ENCODE peak calls at places on chromosomes 5 and 9, in seven cellular contexts. J is BE2C, R is WTC11, P is fibroblast of mammary gland, S is AG09319, D is breast epithelium, F is nephron progenitor cell. I is an unnamed sample.
A peak's percentile ranks its signal among the peaks of the same experiment; 100 is the strongest.

GRCh38 chr9:92611621-92612275 is 58.2 kb downstream of the IPPK start:
- DNase-seq in D (no peak), R (no peak), J (no peak), P (no peak), S (no peak), F (no peak), I (no peak)

GRCh38 chr9:4742246-4742645 is 1.2 kb upstream of the AK3 start:
- DNase-seq in P (no peak), R (no peak), D (no peak), F (no peak), S (no peak), J (no peak), I (no peak)

GRCh38 chr9:37547328-37547878 is 28.8 kb downstream of the FBXO10 start:
- DNase-seq in F (no peak), P (no peak), S (no peak), R (no peak), D (no peak), J (no peak), I (no peak)

GRCh38 chr5:165495829-165496380 is 1990.5 kb downstream of the MAT2B start:
- DNase-seq in R (no peak), F (no peak), P (peak; percentile 37), J (no peak), D (no peak), S (no peak), I (no peak)

GRCh38 chr5:36442352-36442751 is 140.7 kb upstream of the RANBP3L start:
- DNase-seq in S (no peak), R (no peak), D (no peak), F (no peak), P (no peak), J (no peak), I (no peak)

GRCh38 chr9:33465596-33466564 is 7.8 kb downstream of the NOL6 start:
- DNase-seq in J (no peak), P (no peak), S (no peak), D (no peak), R (no peak), F (no peak), I (no peak)

GRCh38 chr5:96861044-96861443 is 15.3 kb upstream of the ERAP2 start:
- DNase-seq in P (no peak), F (no peak), S (no peak), R (no peak), D (no peak), J (peak; percentile 35), I (no peak)

GRCh38 chr9:79616013-79616412 is 44.2 kb downstream of the TLE4 start:
- DNase-seq in R (no peak), J (no peak), S (no peak), F (no peak), P (peak; percentile 27), D (no peak), I (no peak)

GRCh38 chr9:98742325-98743280 is 33.9 kb upstream of the GABBR2 start:
- DNase-seq in J (no peak), D (no peak), F (no peak), R (no peak), P (peak; percentile 71), S (no peak), I (peak; percentile 4)

GRCh38 chr5:152218694-152219093 is 186.4 kb downstream of the NMUR2 start:
- DNase-seq in S (no peak), F (no peak), P (no peak), R (no peak), D (no peak), J (no peak), I (no peak)

GRCh38 chr5:151213803-151214613 is 9.9 kb downstream of the CCDC69 start:
- DNase-seq in F (no peak), D (peak; percentile 46), P (peak; percentile 57), R (peak; percentile 40), S (no peak), J (no peak), I (no peak)

GRCh38 chr5:143308726-143309125 is 94.8 kb downstream of the NR3C1 start:
- DNase-seq in F (no peak), J (no peak), D (no peak), P (no peak), S (peak; percentile 12), R (no peak), I (peak; percentile 38)

GRCh38 chr5:1877434-1878049 is 5.2 kb downstream of the IRX4 start:
- DNase-seq in D (no peak), F (peak; percentile 61), R (peak; percentile 45), J (no peak), S (no peak), P (no peak), I (no peak)

GRCh38 chr5:88552406-88552805 is 283.8 kb upstream of the TMEM161B start:
- DNase-seq in R (no peak), F (no peak), D (no peak), S (no peak), P (no peak), J (no peak), I (no peak)

GRCh38 chr5:7877851-7878250 is 8.9 kb downstream of the MTRR start:
- DNase-seq in F (no peak), R (no peak), S (no peak), J (no peak), D (no peak), P (no peak), I (no peak)

GRCh38 chr9:72256912-72257311 is 107.7 kb downstream of the GDA start:
- DNase-seq in J (no peak), D (no peak), S (no peak), P (no peak), R (no peak), F (no peak), I (no peak)

GRCh38 chr5:143148461-143149170 is 254.9 kb downstream of the NR3C1 start:
- DNase-seq in J (no peak), D (no peak), S (no peak), R (no peak), P (peak; percentile 88), F (no peak), I (no peak)

GRCh38 chr9:38117646-38118045 is 48.6 kb upstream of the SHB start:
- DNase-seq in F (no peak), P (no peak), J (peak; percentile 60), R (no peak), S (no peak), D (no peak), I (no peak)

GRCh38 chr9:79233542-79233941 is 338.2 kb upstream of the TLE4 start:
- DNase-seq in F (no peak), P (peak; percentile 58), D (no peak), J (peak; percentile 42), R (peak; percentile 54), S (peak; percentile 20), I (no peak)

GRCh38 chr5:92309336-92309991 is 926.3 kb upstream of the ARRDC3 start:
- DNase-seq in J (no peak), S (peak; percentile 14), P (peak; percentile 67), R (no peak), D (no peak), F (no peak), I (peak; percentile 10)

GRCh38 chr5:153744751-153745150 is 254.3 kb downstream of the GRIA1 start:
- DNase-seq in F (no peak), P (no peak), S (no peak), J (no peak), D (no peak), R (no peak), I (no peak)

GRCh38 chr5:66960373-66961137 is 236.0 kb downstream of the CD180 start:
- DNase-seq in D (no peak), J (no peak), S (no peak), P (peak; percentile 34), R (no peak), F (no peak), I (no peak)

GRCh38 chr5:43993634-43994395 is 390.8 kb downstream of the NNT start:
- DNase-seq in S (no peak), F (no peak), J (no peak), P (no peak), D (no peak), R (no peak), I (no peak)

DNA sequence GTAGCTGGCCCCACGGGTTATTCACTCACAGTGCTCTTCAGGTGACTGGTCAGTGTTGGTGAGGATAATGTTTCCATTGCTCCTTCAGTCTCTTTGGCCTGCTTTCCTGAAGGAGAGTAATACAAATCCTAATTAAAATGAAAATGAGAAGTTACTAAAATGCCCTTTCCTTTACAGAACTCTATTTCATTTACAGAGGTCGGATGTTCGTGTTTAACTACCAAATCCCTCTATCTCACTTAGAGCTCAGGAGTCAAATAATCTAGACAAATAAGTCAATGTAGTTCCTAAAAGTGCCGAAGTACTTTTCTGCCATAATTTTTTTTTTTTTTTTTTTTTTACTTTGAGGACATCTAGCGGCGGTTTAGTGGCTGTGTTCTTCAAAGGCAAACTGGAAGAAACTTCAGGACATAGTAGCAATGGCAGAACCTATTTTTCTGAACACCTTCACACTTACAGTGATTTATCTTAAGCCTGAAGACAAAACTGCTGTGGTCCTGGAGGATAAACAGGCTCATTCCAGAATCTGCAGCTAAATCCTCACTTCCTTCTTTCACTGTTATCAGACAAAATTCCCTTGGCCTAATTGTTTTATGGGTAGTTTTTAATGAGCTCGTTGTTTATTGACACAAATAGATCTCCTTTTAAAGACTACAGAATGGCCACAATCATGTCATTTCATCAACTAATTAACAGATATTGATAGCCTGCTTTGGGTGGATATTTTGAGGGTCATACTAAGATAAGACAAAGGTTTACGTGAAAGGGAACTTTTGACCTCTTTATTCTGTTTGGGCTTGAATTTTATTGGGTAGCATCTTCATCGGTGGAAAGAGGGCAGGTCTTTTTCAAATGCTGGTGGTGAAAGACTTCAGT is 207.6 kb upstream of the DMRTA1 start:
- DNase-seq in R (no peak), D (no peak), P (peak; percentile 70), S (no peak), J (no peak), F (no peak), I (no peak)
- TF ChIP-seq CTCF in R (no peak), D (no peak), P (peak; percentile 48), S (peak; percentile 53), J (peak; percentile 56), F (peak; percentile 50), I (peak; percentile 13)

DNA sequence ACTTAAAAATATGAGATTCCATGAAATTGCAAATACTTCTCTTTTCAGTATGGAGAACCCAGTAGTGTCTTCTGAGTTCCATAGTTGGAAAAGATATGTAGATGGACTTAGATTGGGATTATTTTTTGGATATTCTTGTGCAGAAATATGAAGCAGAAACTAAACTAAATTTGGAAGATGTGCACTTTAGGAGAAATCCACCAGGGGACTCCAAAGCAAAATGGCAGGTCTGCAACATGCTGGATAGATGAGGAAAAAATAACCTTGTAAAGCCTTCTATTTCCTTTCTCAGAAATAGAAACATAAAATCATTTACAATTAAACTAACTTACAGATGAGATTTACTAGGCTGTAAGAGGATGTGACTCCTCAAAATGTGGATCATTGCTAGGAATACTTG is 49.2 kb upstream of the MINAR2 start:
- DNase-seq in R (no peak), D (no peak), F (no peak), J (no peak), S (no peak), P (peak; percentile 23), I (no peak)
- TF ChIP-seq CTCF in R (no peak), D (no peak), F (no peak), J (peak; percentile 54), S (no peak), P (peak; percentile 53), I (peak; percentile 5)

GRCh38 chr5:42250-42649 is 49.7 kb upstream of the PLEKHG4B start:
- DNase-seq in R (peak; percentile 68), F (peak; percentile 50), D (no peak), P (peak; percentile 3), J (peak; percentile 30), S (no peak), I (no peak)
- TF ChIP-seq CTCF in R (peak; percentile 14), F (peak; percentile 52), D (no peak), P (peak; percentile 32), J (peak; percentile 55), S (peak; percentile 34), I (peak; percentile 40)

GRCh38 chr5:13251623-13252367 is 692.7 kb downstream of the DNAH5 start:
- DNase-seq in J (no peak), D (no peak), P (no peak), F (no peak), R (no peak), S (no peak), I (no peak)
- TF ChIP-seq CTCF in J (no peak), D (no peak), P (no peak), F (no peak), R (no peak), S (no peak), I (no peak)

GRCh38 chr9:87113892-87114291 is 166.6 kb upstream of the GAS1 start:
- DNase-seq in D (no peak), F (no peak), P (peak; percentile 53), S (no peak), R (no peak), J (no peak), I (no peak)
- TF ChIP-seq CTCF in D (no peak), F (no peak), P (peak; percentile 40), S (no peak), R (no peak), J (peak; percentile 35), I (peak; percentile 4)

I was measured in AG04449.